ENCODE peak calls at places on chromosomes 6 and 20, in five cellular contexts. One of them, this sample, is unnamed.

GRCh38 chr20:11274137-11274536 is 600.3 kb upstream of the JAG1 start:
- DNase-seq in PC-3: peak; percentile 89
- DNase-seq in neuronal stem cell: peak; percentile 61
- DNase-seq in aorta: no peak
- DNase-seq in DND-41: peak; percentile 7
- DNase-seq in this sample: peak; percentile 67

GRCh38 chr6:81331526-81331925 is 421.0 kb downstream of the TENT5A start:
- DNase-seq in PC-3: peak; percentile 18
- DNase-seq in neuronal stem cell: no peak
- DNase-seq in aorta: no peak
- DNase-seq in DND-41: no peak
- DNase-seq in this sample: no peak

GRCh38 chr6:156994215-156995076 is 217.3 kb downstream of the ARID1B start:
- DNase-seq in PC-3: peak; percentile 79
- DNase-seq in neuronal stem cell: no peak
- DNase-seq in aorta: no peak
- DNase-seq in DND-41: no peak
- DNase-seq in this sample: no peak

GRCh38 chr20:39910536-39910935 is 778.5 kb downstream of the MAFB start:
- DNase-seq in PC-3: no peak
- DNase-seq in neuronal stem cell: no peak
- DNase-seq in aorta: no peak
- DNase-seq in DND-41: no peak
- DNase-seq in this sample: peak; percentile 88

GRCh38 chr20:50837532-50838321 is 42.9 kb downstream of the BCAS4 start:
- DNase-seq in PC-3: peak; percentile 11
- DNase-seq in neuronal stem cell: no peak
- DNase-seq in aorta: peak; percentile 81
- DNase-seq in DND-41: no peak
- DNase-seq in this sample: peak; percentile 50

GRCh38 chr6:161745128-161745527 is 471.3 kb upstream of the AGPAT4 start:
- DNase-seq in PC-3: no peak
- DNase-seq in neuronal stem cell: no peak
- DNase-seq in aorta: no peak
- DNase-seq in DND-41: no peak
- DNase-seq in this sample: no peak

GRCh38 chr6:44169886-44170570 is 11.4 kb downstream of the CAPN11 start:
- DNase-seq in PC-3: no peak
- DNase-seq in neuronal stem cell: no peak
- DNase-seq in aorta: no peak
- DNase-seq in DND-41: peak; percentile 26
- DNase-seq in this sample: no peak

GRCh38 chr6:5034736-5035135 is 30.9 kb upstream of the RPP40 start:
- DNase-seq in PC-3: peak; percentile 44
- DNase-seq in neuronal stem cell: no peak
- DNase-seq in aorta: no peak
- DNase-seq in DND-41: no peak
- DNase-seq in this sample: no peak

GRCh38 chr20:8361008-8361652 is 229.1 kb downstream of the PLCB1 start:
- DNase-seq in PC-3: no peak
- DNase-seq in neuronal stem cell: no peak
- DNase-seq in aorta: no peak
- DNase-seq in DND-41: no peak
- DNase-seq in this sample: no peak

GRCh38 chr6:106039836-106040592 is 46.1 kb upstream of the PRDM1 start:
- DNase-seq in PC-3: no peak
- DNase-seq in neuronal stem cell: no peak
- DNase-seq in aorta: no peak
- DNase-seq in DND-41: no peak
- DNase-seq in this sample: no peak

GRCh38 chr20:63106108-63106764 is 99.5 kb upstream of the BHLHE23 start:
- DNase-seq in PC-3: peak; percentile 65
- DNase-seq in neuronal stem cell: no peak
- DNase-seq in aorta: peak; percentile 87
- DNase-seq in DND-41: no peak
- DNase-seq in this sample: no peak

GRCh38 chr6:33725222-33725621 is 13.7 kb upstream of the UQCC2 start:
- DNase-seq in PC-3: no peak
- DNase-seq in neuronal stem cell: no peak
- DNase-seq in aorta: no peak
- DNase-seq in DND-41: no peak
- DNase-seq in this sample: no peak

GRCh38 chr20:24654425-24654824 is 185.0 kb downstream of the SYNDIG1 start:
- DNase-seq in PC-3: no peak
- DNase-seq in neuronal stem cell: no peak
- DNase-seq in aorta: no peak
- DNase-seq in DND-41: no peak
- DNase-seq in this sample: no peak

GRCh38 chr6:110618591-110619267 is 142.3 kb upstream of the SLC22A16 start:
- DNase-seq in PC-3: peak; percentile 57
- DNase-seq in neuronal stem cell: peak; percentile 6
- DNase-seq in aorta: no peak
- DNase-seq in DND-41: no peak
- DNase-seq in this sample: peak; percentile 71

GRCh38 chr6:124613050-124613449 is 349.2 kb upstream of the RNF217 start:
- DNase-seq in PC-3: no peak
- DNase-seq in neuronal stem cell: no peak
- DNase-seq in aorta: no peak
- DNase-seq in DND-41: no peak
- DNase-seq in this sample: no peak

GRCh38 chr20:38229376-38230252 is 30.9 kb downstream of the KIAA1755 start:
- DNase-seq in PC-3: peak; percentile 68
- DNase-seq in neuronal stem cell: no peak
- DNase-seq in aorta: peak; percentile 47
- DNase-seq in DND-41: no peak
- DNase-seq in this sample: peak; percentile 80

DNA sequence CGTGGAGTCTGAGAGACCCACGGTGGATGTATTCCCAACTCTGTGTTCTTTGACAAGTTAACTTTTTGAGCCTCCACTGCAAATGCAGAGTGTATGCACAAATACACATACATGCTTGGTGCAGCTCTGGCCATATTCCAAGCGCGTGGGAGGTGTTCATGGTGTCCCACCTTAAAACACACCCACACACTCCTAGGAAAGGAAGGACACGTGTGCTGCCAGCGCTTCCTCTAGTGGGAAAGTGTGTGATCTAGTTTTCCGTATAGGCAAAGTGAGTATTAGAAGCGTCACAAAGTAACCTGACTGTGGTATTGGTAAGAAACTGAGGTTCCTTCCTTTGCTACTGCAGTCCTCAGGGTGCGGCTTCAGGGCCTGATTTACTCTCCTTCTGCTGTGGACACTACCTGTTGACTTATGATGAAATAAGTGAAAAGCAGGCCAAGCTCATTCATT is 36.0 kb upstream of the MPC1 start:
- DNase-seq in PC-3: no peak
- DNase-seq in neuronal stem cell: no peak
- DNase-seq in aorta: no peak
- DNase-seq in DND-41: no peak
- DNase-seq in this sample: no peak
- H3K27ac ChIP-seq in PC-3: no peak overlapping the region
- H3K27ac ChIP-seq in neuronal stem cell: no peak overlapping the region
- H3K27ac ChIP-seq in aorta: no peak overlapping the region
- H3K27ac ChIP-seq in DND-41: peak overlapping the region; percentile 96
- H3K27ac ChIP-seq in this sample: no peak overlapping the region

GRCh38 chr6:16741112-16742016 is 19.9 kb downstream of the ATXN1 start:
- DNase-seq in PC-3: peak; percentile 78
- DNase-seq in neuronal stem cell: no peak
- DNase-seq in aorta: no peak
- DNase-seq in DND-41: no peak
- DNase-seq in this sample: peak; percentile 57

GRCh38 chr6:16746812-16747211 is 14.4 kb downstream of the ATXN1 start:
- DNase-seq in PC-3: no peak
- DNase-seq in neuronal stem cell: no peak
- DNase-seq in aorta: no peak
- DNase-seq in DND-41: no peak
- DNase-seq in this sample: no peak

GRCh38 chr6:16742116-16742515 is 19.1 kb downstream of the ATXN1 start:
- DNase-seq in PC-3: no peak
- DNase-seq in neuronal stem cell: no peak
- DNase-seq in aorta: no peak
- DNase-seq in DND-41: no peak
- DNase-seq in this sample: no peak

GRCh38 chr6:16747232-16748027 is 13.8 kb downstream of the ATXN1 start:
- DNase-seq in PC-3: peak; percentile 77
- DNase-seq in neuronal stem cell: no peak
- DNase-seq in aorta: no peak
- DNase-seq in DND-41: no peak
- DNase-seq in this sample: no peak

DNA sequence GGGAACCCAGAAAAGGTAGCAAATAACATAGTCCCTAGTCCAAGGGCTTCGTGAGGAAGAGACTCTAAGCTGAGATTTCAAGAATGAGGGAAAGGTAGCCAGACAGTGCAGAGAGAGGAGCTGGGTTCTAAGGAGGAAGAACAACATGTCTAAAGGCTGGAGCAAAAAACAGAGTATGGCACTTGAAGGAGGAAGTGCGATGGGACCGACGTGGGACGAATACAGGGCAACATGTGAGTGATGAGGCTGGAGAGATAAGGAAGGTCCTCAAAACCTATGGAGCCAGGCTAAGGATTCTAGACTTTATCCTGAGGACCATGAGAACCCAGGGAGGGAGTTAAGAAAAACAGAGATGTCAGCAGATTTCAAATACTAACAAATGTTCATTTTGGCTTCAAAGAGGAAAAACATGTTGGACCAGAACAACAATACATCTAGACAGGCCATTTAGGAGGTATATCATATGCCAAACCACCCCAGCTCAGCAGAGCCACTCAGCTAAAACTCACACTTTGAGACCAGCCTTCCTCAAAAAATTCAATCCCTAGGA is 17.5 kb downstream of the ATXN1 start:
- DNase-seq in PC-3: no peak
- DNase-seq in neuronal stem cell: no peak
- DNase-seq in aorta: no peak
- DNase-seq in DND-41: no peak
- DNase-seq in this sample: no peak
- H3K4me1 ChIP-seq in PC-3: peaks cover 49% of the 10 kb centered on the region
- H3K4me1 ChIP-seq in neuronal stem cell: no peaks in the 10 kb centered on the region
- H3K4me1 ChIP-seq in aorta: peaks cover 7% of the 10 kb centered on the region
- H3K4me1 ChIP-seq in DND-41: no peaks in the 10 kb centered on the region
- H3K4me1 ChIP-seq in this sample: peaks cover 17% of the 10 kb centered on the region

GRCh38 chr20:32512047-32512385 is 73.1 kb downstream of the NOL4L start:
- DNase-seq in PC-3: no peak
- DNase-seq in neuronal stem cell: no peak
- DNase-seq in aorta: peak; percentile 15
- DNase-seq in DND-41: peak; percentile 52
- DNase-seq in this sample: no peak

GRCh38 chr20:32510120-32510600 is 75.0 kb downstream of the NOL4L start:
- DNase-seq in PC-3: no peak
- DNase-seq in neuronal stem cell: no peak
- DNase-seq in aorta: peak; percentile 63
- DNase-seq in DND-41: peak; percentile 62
- DNase-seq in this sample: no peak

GRCh38 chr20:32509639-32510066 is 75.5 kb downstream of the NOL4L start:
- DNase-seq in PC-3: peak; percentile 85
- DNase-seq in neuronal stem cell: no peak
- DNase-seq in aorta: peak; percentile 33
- DNase-seq in DND-41: peak; percentile 95
- DNase-seq in this sample: peak; percentile 54

GRCh38 chr20:32511358-32512046 is 73.6 kb downstream of the NOL4L start:
- DNase-seq in PC-3: no peak
- DNase-seq in neuronal stem cell: no peak
- DNase-seq in aorta: peak; percentile 42
- DNase-seq in DND-41: no peak
- DNase-seq in this sample: no peak

GRCh38 chr20:32510601-32511357 is 74.4 kb downstream of the NOL4L start:
- DNase-seq in PC-3: no peak
- DNase-seq in neuronal stem cell: no peak
- DNase-seq in aorta: peak; percentile 43
- DNase-seq in DND-41: peak; percentile 41
- DNase-seq in this sample: peak; percentile 31
- H3K27ac ChIP-seq in PC-3: no peak overlapping the region
- H3K27ac ChIP-seq in neuronal stem cell: peak overlapping the region; percentile 49
- H3K27ac ChIP-seq in aorta: no peak overlapping the region
- H3K27ac ChIP-seq in DND-41: peak overlapping the region; percentile 95
- H3K27ac ChIP-seq in this sample: no peak overlapping the region

DNA sequence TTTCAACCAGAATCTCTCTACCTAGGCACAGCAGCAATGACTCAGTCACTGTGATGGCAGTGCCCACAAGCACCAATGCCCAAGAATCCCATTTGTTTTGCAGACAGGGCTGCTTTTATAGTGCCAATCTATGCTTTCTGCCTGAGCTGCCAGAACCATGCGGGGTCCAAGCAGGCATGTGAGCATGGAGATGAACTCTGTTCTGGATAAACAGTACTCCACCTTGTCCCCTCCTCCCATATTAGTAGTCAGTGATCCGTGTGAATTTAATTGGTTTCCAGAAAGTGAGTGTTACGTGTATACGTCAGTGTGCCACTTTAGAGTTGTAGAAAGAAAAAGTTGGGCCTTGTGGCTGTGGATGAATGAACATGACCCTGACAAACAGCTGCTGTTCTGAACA is 79.4 kb downstream of the SASH1 start:
- DNase-seq in PC-3: no peak
- DNase-seq in neuronal stem cell: no peak
- DNase-seq in aorta: no peak
- DNase-seq in DND-41: no peak
- DNase-seq in this sample: no peak
- H3K4me1 ChIP-seq in PC-3: no peaks in the 10 kb centered on the region
- H3K4me1 ChIP-seq in neuronal stem cell: peaks cover 10% of the 10 kb centered on the region
- H3K4me1 ChIP-seq in aorta: no peaks in the 10 kb centered on the region
- H3K4me1 ChIP-seq in DND-41: no peaks in the 10 kb centered on the region
- H3K4me1 ChIP-seq in this sample: no peaks in the 10 kb centered on the region

This sample was measured in SJCRH30.